ENCODE peak calls at places on chromosome 3, in five cellular contexts. K is psoas muscle, C is suprapubic skin, M is adipocyte, L is GM23248. U is an unnamed sample. For H3K36me3, the result is how much of the 10 kb centered on the place peaks cover.

GRCh38 chr3:49161808-49162530 is 4.2 kb downstream of the CCDC71 start:
- DNase-seq in K (no peak), M (no peak), C (no peak), L (no peak), U (no peak)

GRCh38 chr3:115644391-115644790 is 21.1 kb downstream of the GAP43 start:
- DNase-seq in C (no peak), M (peak), K (no peak), L (no peak), U (no peak)

GRCh38 chr3:55899887-55900286 is 412.8 kb upstream of the WNT5A start:
- DNase-seq in L (no peak), M (no peak), K (no peak), C (no peak), U (no peak)

GRCh38 chr3:144491333-144491732 is 519.7 kb downstream of the DIPK2A start:
- DNase-seq in M (peak), L (no peak), K (no peak), C (no peak), U (no peak)

GRCh38 chr3:126493731-126494130 is 18.0 kb upstream of the ZXDC start:
- DNase-seq in C (no peak), K (no peak), L (peak), M (peak), U (no peak)

GRCh38 chr3:133138017-133138416 is 99.8 kb downstream of the TMEM108 start:
- DNase-seq in L (no peak), C (no peak), K (no peak), M (no peak), U (no peak)

GRCh38 chr3:72999971-73000370 is 3.4 kb downstream of the PPP4R2 start:
- DNase-seq in C (no peak), M (no peak), L (no peak), K (no peak), U (no peak)

GRCh38 chr3:98188553-98188952 is 22.1 kb downstream of the OR5H15 start:
- DNase-seq in M (peak), K (no peak), L (peak), C (no peak), U (no peak)

GRCh38 chr3:74633021-74633420 is 18.6 kb upstream of the CNTN3 start:
- DNase-seq in C (no peak), M (no peak), L (peak), K (no peak), U (no peak)

GRCh38 chr3:10417849-10418248 is 87.5 kb downstream of the ATP2B2 start:
- DNase-seq in K (no peak), M (no peak), L (peak), C (no peak), U (no peak)

GRCh38 chr3:23004971-23005370 is 198.2 kb upstream of the UBE2E2 start:
- DNase-seq in L (peak), K (no peak), C (no peak), M (peak), U (no peak)

GRCh38 chr3:15280853-15281532 is 51.4 kb downstream of the SH3BP5 start:
- DNase-seq in M (no peak), K (no peak), C (no peak), L (no peak), U (no peak)

GRCh38 chr3:41224120-41224806 is 25.0 kb downstream of the CTNNB1 start:
- DNase-seq in K (no peak), C (no peak), M (peak), L (peak), U (peak)

GRCh38 chr3:193134895-193135294 is 106.1 kb upstream of the PLAAT1 start:
- DNase-seq in L (peak), K (no peak), M (peak), C (no peak), U (peak)

GRCh38 chr3:73214846-73215245 is 153.4 kb downstream of the EBLN2 start:
- DNase-seq in K (no peak), M (peak), L (peak), C (no peak), U (no peak)

GRCh38 chr3:194305356-194306108 is 45.6 kb downstream of the CPN2 start:
- DNase-seq in C (peak), L (no peak), M (no peak), K (no peak), U (no peak)

GRCh38 chr3:127074900-127075360 is 92.0 kb downstream of the PLXNA1 start:
- DNase-seq in M (peak), K (peak), C (no peak), L (peak), U (peak)

GRCh38 chr3:146092230-146092629 is 68.8 kb downstream of the PLOD2 start:
- DNase-seq in L (peak), M (peak), K (no peak), C (no peak), U (no peak)

GRCh38 chr3:131535596-131535995 is 32.8 kb upstream of the MRPL3 start:
- DNase-seq in M (peak), L (peak), K (no peak), C (no peak), U (peak)

GRCh38 chr3:150449169-150449721 is 41.1 kb downstream of the TSC22D2 start:
- DNase-seq in L (peak), M (peak), C (no peak), K (no peak), U (no peak)

GRCh38 chr3:175226444-175226843 is 367.3 kb downstream of the NAALADL2 start:
- DNase-seq in C (no peak), M (peak), L (no peak), K (no peak), U (no peak)

GRCh38 chr3:195753609-195754008 is 32.8 kb downstream of the MUC20 start:
- DNase-seq in K (peak), L (no peak), C (peak), M (no peak), U (no peak)

GRCh38 chr3:49173792-49174170 is 2.4 kb downstream of the KLHDC8B start:
- DNase-seq in M (no peak), C (no peak), L (no peak), K (no peak), U (no peak)

GRCh38 chr3:149233323-149233722 is 11.7 kb upstream of the CP start:
- DNase-seq in M (no peak), L (no peak), C (no peak), K (no peak), U (no peak)

GRCh38 chr3:141482250-141482937 is 4.4 kb upstream of the RASA2 start:
- DNase-seq in C (no peak), K (no peak), M (peak), L (peak), U (peak)

GRCh38 chr3:95971573-95971972 is 842.8 kb upstream of the EPHA6 start:
- DNase-seq in K (no peak), M (peak), C (no peak), L (peak), U (no peak)

GRCh38 chr3:7249493-7250076 is 388.7 kb downstream of the GRM7 start:
- DNase-seq in K (no peak), L (no peak), C (no peak), M (no peak), U (no peak)

GRCh38 chr3:49357466-49358216 is 512 bp downstream of the GPX1 start:
- DNase-seq in K (peak), M (peak), L (peak), C (peak), U (peak)

GRCh38 chr3:122004123-122004522 is 17.9 kb downstream of the ILDR1 start:
- DNase-seq in C (no peak), M (peak), K (no peak), L (no peak), U (no peak)

GRCh38 chr3:16304065-16305010 is 39.3 kb downstream of the OXNAD1 start:
- DNase-seq in L (no peak), K (no peak), C (no peak), M (no peak), U (no peak)

GRCh38 chr3:16308727-16309126 is 43.7 kb downstream of the OXNAD1 start:
- DNase-seq in M (no peak), K (no peak), C (no peak), L (no peak), U (no peak)

GRCh38 chr3:16309558-16309957 is 44.5 kb downstream of the OXNAD1 start:
- DNase-seq in K (no peak), L (peak), C (no peak), M (no peak), U (no peak)

GRCh38 chr3:16305121-16305541 is 40.1 kb downstream of the OXNAD1 start:
- DNase-seq in C (no peak), K (no peak), L (no peak), M (no peak), U (no peak)

GRCh38 chr3:16307832-16308531 is 43.0 kb downstream of the OXNAD1 start:
- DNase-seq in C (no peak), K (no peak), M (no peak), L (no peak), U (no peak)
- H3K4me3 ChIP-seq in C (no peak), K (no peak), M (no peak), L (no peak), U (no peak)

DNA sequence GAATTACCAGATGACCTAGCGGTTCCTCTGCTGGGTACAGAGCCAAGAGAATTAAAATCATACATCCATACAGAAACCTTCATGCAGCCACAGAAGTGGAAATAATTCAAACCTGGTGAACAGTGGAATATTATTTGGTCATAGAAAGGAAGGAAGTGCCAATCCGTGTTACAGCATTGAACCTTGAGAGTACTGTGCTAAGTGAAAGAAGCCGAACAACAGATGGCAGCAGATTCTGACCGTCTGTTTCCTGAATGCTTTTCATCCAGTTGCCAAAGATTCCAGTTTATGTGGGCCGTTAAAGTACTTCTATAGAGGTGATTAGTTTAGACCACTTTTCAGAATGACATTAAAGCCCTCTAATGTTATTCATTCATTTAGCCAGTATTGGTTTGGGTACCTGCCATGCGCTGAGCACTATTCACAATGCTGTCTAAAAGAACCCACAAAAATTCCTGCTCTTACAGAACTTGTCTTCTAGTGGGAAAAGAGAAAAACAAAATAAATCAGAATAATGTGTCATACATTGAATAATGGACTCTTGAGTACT is 45.8 kb upstream of the SENP5 start:
- DNase-seq in M (no peak), K (no peak), L (no peak), C (no peak), U (no peak)
- H3K36me3 ChIP-seq in M (half or more), K (under half), L (half or more), C (half or more), U (half or more)

DNA sequence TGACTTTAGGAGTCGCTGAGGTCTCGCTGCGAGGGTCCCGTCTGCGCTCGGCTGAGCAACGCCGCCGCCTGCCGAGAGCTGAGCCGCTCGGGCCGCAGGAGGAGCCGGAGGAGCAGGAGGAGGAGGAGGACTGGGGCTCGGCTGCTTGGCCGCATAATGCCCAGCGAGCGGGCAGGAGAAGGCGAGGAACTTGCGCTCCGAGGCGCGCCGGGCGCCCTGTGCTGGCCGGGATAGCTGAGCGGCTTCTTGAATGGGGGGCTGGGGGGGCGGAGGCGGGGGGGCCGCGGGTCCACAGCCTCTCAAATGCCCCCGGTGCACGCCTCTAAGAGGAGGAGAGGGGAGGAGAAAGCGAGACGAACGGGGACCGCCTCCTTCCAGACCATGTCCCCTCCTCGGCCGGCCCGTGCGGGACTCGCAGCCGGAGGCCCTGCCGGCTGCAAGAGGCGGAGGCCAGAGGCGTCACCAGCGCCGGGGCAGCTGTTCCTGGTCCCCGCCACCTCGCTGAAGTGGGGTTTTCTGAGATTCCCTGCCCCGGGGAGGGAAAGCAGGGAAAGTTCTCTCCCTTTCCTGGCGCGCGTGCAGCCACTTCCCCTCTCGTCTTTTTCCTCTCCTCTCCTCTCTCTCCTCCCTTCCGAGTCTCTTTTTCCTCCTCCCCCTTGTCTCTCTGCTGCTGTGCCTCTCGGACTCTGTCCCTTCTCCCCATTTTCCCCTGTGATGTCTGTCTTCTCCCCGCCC is at the start of gene ADAMTS9:
- DNase-seq in C (peak), K (peak), L (peak), M (peak), U (peak)
- H3K4me3 ChIP-seq in C (peak), K (peak), L (peak), M (peak), U (peak)

GRCh38 chr3:256501-256900 is 59.9 kb downstream of the CHL1 start:
- DNase-seq in C (no peak), M (no peak), K (no peak), L (peak), U (peak)
- H3K36me3 ChIP-seq in C (under half), M (under half), K (under half), L (under half), U (under half)

GRCh38 chr3:137300703-137301102 is 342.9 kb downstream of the IL20RB start:
- DNase-seq in K (no peak), M (no peak), L (no peak), C (no peak), U (no peak)
- H3K4me3 ChIP-seq in K (no peak), M (no peak), L (no peak), C (no peak), U (no peak)

DNA sequence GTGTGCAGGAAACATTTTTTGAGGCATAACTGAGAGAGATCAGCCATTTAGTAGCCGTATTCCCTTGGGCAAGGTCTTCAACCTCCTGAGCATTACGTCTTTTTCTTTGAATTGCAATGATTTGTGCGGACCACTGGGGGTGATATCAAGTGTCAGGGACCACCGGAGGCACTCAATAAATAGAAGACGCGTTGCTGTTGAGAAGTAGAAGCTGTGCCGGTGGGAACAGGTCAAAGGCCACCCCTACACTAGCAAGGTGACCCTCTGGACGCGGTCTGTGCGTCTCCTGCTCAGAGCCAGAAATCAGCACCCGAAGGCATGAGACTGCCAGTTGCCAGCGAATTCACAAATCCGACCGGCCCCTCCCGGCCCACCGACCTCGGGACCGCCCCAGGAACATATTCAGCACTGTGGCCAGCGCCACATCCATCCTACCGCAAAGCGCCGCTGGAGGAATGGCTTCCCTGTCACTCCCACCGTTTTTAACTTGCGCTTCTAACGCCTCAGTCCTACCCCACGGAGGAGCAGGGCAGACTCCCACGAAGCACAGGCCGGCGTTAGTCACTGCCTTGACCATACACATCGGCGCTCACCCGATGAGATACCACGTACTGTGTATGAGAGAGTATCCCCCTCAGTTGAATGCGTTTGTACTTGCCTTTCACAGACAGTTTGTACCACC is 1.4 kb upstream of the GHSR start:
- DNase-seq in C (no peak), K (peak), M (peak), L (peak), U (peak)
- H3K36me3 ChIP-seq in C (under half), K (under half), M (under half), L (under half), U (under half)

GRCh38 chr3:110813541-110813940 is 258.1 kb upstream of the NECTIN3 start:
- DNase-seq in L (no peak), M (no peak), K (no peak), C (no peak), U (no peak)
- H3K4me3 ChIP-seq in L (peak), M (no peak), K (no peak), C (no peak), U (no peak)

DNA sequence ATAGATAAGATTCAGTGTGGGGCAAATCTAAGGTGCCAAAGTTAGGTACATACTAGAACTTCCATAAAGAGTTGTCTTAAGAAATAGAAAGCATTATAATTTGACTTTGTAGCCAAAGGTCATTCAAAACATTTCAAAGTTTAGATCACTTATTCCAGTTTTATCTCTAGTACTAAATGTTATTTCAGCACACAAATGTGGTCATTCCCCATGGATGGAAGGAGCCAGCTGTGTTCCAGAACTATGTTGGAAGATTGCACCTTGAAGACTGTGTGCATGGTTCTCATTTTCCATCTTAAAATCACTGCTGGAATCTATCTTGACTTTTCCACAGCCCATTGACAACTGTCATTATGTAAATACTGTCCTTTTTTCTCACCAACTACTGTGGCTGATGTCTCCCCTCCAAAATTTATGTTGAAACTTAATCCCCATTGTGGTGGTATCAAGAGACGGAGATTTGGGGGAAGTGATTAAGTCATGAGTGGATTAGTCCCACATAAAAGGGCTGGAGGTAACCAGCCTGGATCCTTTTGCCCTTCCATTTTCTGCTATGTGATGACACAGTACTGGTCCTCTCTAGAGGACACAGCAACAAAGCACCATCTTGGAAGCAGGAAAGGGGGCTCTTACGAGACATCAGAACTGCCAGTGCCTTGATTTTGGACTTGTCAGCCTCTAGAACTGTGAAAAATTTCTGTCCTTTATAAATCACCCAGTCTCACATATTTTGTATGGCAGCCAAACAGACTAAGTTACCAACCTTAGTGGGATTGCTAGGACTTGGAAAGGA is 24.0 kb downstream of the TGFBR2 start:
- DNase-seq in L (no peak), K (no peak), M (no peak), C (no peak), U (no peak)
- H3K36me3 ChIP-seq in L (under half), K (under half), M (under half), C (under half), U (under half)

GRCh38 chr3:158103956-158104338 is 2.3 kb downstream of the SHOX2 start:
- DNase-seq in K (no peak), C (no peak), L (peak), M (no peak), U (no peak)

GRCh38 chr3:158102660-158103085 is 3.5 kb downstream of the SHOX2 start:
- DNase-seq in L (no peak), C (no peak), K (no peak), M (no peak), U (no peak)

GRCh38 chr3:158102219-158102612 is 4.0 kb downstream of the SHOX2 start:
- DNase-seq in M (no peak), L (no peak), C (no peak), K (no peak), U (no peak)

GRCh38 chr3:158104346-158105020 is 1.7 kb downstream of the SHOX2 start:
- DNase-seq in C (no peak), M (no peak), K (no peak), L (no peak), U (no peak)

GRCh38 chr3:158103131-158103955 is 2.9 kb downstream of the SHOX2 start:
- DNase-seq in C (peak), K (peak), M (no peak), L (peak), U (peak)
- H3K4me3 ChIP-seq in C (peak), K (peak), M (peak), L (peak), U (peak)

U was measured in MG63.